ENCODE peak calls at places on chromosomes 16 and 17, in nine cellular contexts. C, M, L, X, T, O, Q, F and V are unnamed samples. For H3K4me1 and H3K27me3, the result is how much of the 10 kb centered on the place peaks cover.

GRCh38 chr16:53504161-53504663 is 1.2 kb upstream of the AKTIP start:
- DNase-seq in C (peak), M (peak), L (no peak), X (peak), T (no peak), O (peak), Q (peak), F (no peak), V (no peak)

GRCh38 chr17:27299384-27300049 is 5.6 kb downstream of the WSB1 start:
- DNase-seq in C (no peak), M (no peak), L (no peak), X (no peak), T (no peak), O (no peak), Q (no peak), F (no peak), V (no peak)

GRCh38 chr16:85522842-85523601 is 90.1 kb upstream of the GSE1 start:
- DNase-seq in C (peak), M (peak), L (no peak), X (peak), T (no peak), O (no peak), Q (no peak), F (no peak), V (no peak)

GRCh38 chr17:27320222-27320560 is 26.3 kb downstream of the WSB1 start:
- DNase-seq in C (no peak), M (no peak), L (no peak), X (no peak), T (no peak), O (no peak), Q (no peak), F (no peak), V (no peak)

GRCh38 chr17:751269-752001 is 629 bp downstream of the GEMIN4 start:
- DNase-seq in C (peak), M (peak), L (no peak), X (no peak), T (no peak), O (peak), Q (no peak), F (peak), V (no peak)

GRCh38 chr16:12157510-12158093 is 181.1 kb downstream of the SNX29 start:
- DNase-seq in C (no peak), M (no peak), L (no peak), X (no peak), T (no peak), O (no peak), Q (no peak), F (no peak), V (no peak)

GRCh38 chr17:51487947-51488346 is 227.6 kb downstream of the UTP18 start:
- DNase-seq in C (no peak), M (no peak), L (no peak), X (no peak), T (no peak), O (no peak), Q (no peak), F (no peak), V (no peak)

GRCh38 chr16:81889896-81890634 is 111.0 kb downstream of the PLCG2 start:
- DNase-seq in C (peak), M (peak), L (no peak), X (no peak), T (peak), O (no peak), Q (no peak), F (peak), V (no peak)

GRCh38 chr17:66970797-66971196 is 6.3 kb downstream of the CACNG4 start:
- DNase-seq in C (no peak), M (no peak), L (no peak), X (no peak), T (no peak), O (no peak), Q (no peak), F (no peak), V (no peak)

GRCh38 chr17:8430966-8431365 is 4.7 kb upstream of the NDEL1 start:
- DNase-seq in C (no peak), M (no peak), L (peak), X (peak), T (no peak), O (no peak), Q (peak), F (no peak), V (no peak)

GRCh38 chr16:20348365-20349185 is 3.9 kb downstream of the UMOD start:
- DNase-seq in C (no peak), M (peak), L (no peak), X (no peak), T (no peak), O (peak), Q (no peak), F (no peak), V (no peak)

GRCh38 chr17:2262146-2262587 is 41.4 kb downstream of the SMG6 start:
- DNase-seq in C (no peak), M (no peak), L (no peak), X (no peak), T (no peak), O (no peak), Q (no peak), F (no peak), V (no peak)

GRCh38 chr17:67608691-67609090 is 109.0 kb upstream of the NOL11 start:
- DNase-seq in C (no peak), M (no peak), L (no peak), X (no peak), T (no peak), O (no peak), Q (no peak), F (no peak), V (no peak)

GRCh38 chr17:42342242-42343008 is 45.8 kb downstream of the STAT3 start:
- DNase-seq in C (no peak), M (no peak), L (no peak), X (no peak), T (peak), O (no peak), Q (no peak), F (no peak), V (no peak)

GRCh38 chr17:72425133-72425795 is 304.4 kb downstream of the SOX9 start:
- DNase-seq in C (no peak), M (no peak), L (no peak), X (no peak), T (no peak), O (no peak), Q (no peak), F (no peak), V (no peak)

GRCh38 chr17:81395600-81396277 is 482 bp downstream of the BAHCC1 start:
- DNase-seq in C (no peak), M (no peak), L (no peak), X (no peak), T (no peak), O (no peak), Q (no peak), F (no peak), V (no peak)

GRCh38 chr17:3915642-3916012 is 638 bp downstream of the P2RX1 start:
- DNase-seq in C (no peak), M (no peak), L (no peak), X (no peak), T (no peak), O (no peak), Q (no peak), F (no peak), V (no peak)

GRCh38 chr17:2237521-2237921 is 66.1 kb downstream of the SMG6 start:
- DNase-seq in C (no peak), M (no peak), L (no peak), X (peak), T (no peak), O (no peak), Q (no peak), F (no peak), V (no peak)

GRCh38 chr17:44197980-44198720 is 1.5 kb downstream of the ATXN7L3 start:
- DNase-seq in C (peak), M (peak), L (no peak), X (no peak), T (peak), O (no peak), Q (peak), F (peak), V (no peak)

GRCh38 chr17:82283208-82283749 is 9.8 kb upstream of the CSNK1D start:
- DNase-seq in C (no peak), M (no peak), L (no peak), X (no peak), T (peak), O (no peak), Q (no peak), F (no peak), V (no peak)

GRCh38 chr17:68684860-68685493 is 83.8 kb upstream of the FAM20A start:
- DNase-seq in C (no peak), M (no peak), L (no peak), X (no peak), T (no peak), O (no peak), Q (no peak), F (no peak), V (no peak)

GRCh38 chr16:85048921-85049562 is 21.4 kb downstream of the KIAA0513 start:
- DNase-seq in C (no peak), M (no peak), L (no peak), X (no peak), T (no peak), O (no peak), Q (no peak), F (no peak), V (no peak)

GRCh38 chr17:14437176-14437575 is 136.3 kb downstream of the HS3ST3B1 start:
- DNase-seq in C (no peak), M (no peak), L (no peak), X (no peak), T (no peak), O (no peak), Q (no peak), F (no peak), V (no peak)

GRCh38 chr16:87435399-87436224 is 43.5 kb downstream of the MAP1LC3B start:
- DNase-seq in C (no peak), M (no peak), L (no peak), X (no peak), T (no peak), O (no peak), Q (peak), F (no peak), V (no peak)

GRCh38 chr17:58215685-58216084 is 3.4 kb downstream of the MKS1 start:
- DNase-seq in C (no peak), M (no peak), L (no peak), X (no peak), T (no peak), O (no peak), Q (no peak), F (no peak), V (no peak)

GRCh38 chr16:71794018-71794417 is 14.6 kb downstream of the AP1G1 start:
- DNase-seq in C (no peak), M (no peak), L (no peak), X (no peak), T (no peak), O (no peak), Q (no peak), F (no peak), V (no peak)

GRCh38 chr17:71402661-71403141 is 718.1 kb upstream of the SOX9 start:
- DNase-seq in C (no peak), M (no peak), L (no peak), X (no peak), T (no peak), O (no peak), Q (no peak), F (no peak), V (no peak)

GRCh38 chr17:36697907-36698526 is 96.6 kb downstream of the MRM1 start:
- DNase-seq in C (no peak), M (no peak), L (no peak), X (no peak), T (no peak), O (no peak), Q (no peak), F (no peak), V (no peak)

GRCh38 chr17:29445844-29446243 is 55.7 kb downstream of the TAOK1 start:
- DNase-seq in C (no peak), M (no peak), L (no peak), X (no peak), T (no peak), O (no peak), Q (no peak), F (no peak), V (no peak)

GRCh38 chr16:2420035-2420434 is 9.2 kb upstream of the CCNF start:
- DNase-seq in C (no peak), M (no peak), L (no peak), X (no peak), T (no peak), O (no peak), Q (no peak), F (no peak), V (no peak)

GRCh38 chr17:74204474-74204873 is 996 bp downstream of the RPL38 start:
- DNase-seq in C (no peak), M (no peak), L (no peak), X (no peak), T (no peak), O (no peak), Q (no peak), F (no peak), V (no peak)

GRCh38 chr16:4890026-4890425 is 42.7 kb downstream of the UBN1 start:
- DNase-seq in C (no peak), M (no peak), L (no peak), X (no peak), T (no peak), O (no peak), Q (no peak), F (no peak), V (no peak)

GRCh38 chr17:43998552-43998951 is 5.9 kb upstream of the NAGS start:
- DNase-seq in C (no peak), M (no peak), L (no peak), X (no peak), T (no peak), O (peak), Q (no peak), F (no peak), V (no peak)

DNA sequence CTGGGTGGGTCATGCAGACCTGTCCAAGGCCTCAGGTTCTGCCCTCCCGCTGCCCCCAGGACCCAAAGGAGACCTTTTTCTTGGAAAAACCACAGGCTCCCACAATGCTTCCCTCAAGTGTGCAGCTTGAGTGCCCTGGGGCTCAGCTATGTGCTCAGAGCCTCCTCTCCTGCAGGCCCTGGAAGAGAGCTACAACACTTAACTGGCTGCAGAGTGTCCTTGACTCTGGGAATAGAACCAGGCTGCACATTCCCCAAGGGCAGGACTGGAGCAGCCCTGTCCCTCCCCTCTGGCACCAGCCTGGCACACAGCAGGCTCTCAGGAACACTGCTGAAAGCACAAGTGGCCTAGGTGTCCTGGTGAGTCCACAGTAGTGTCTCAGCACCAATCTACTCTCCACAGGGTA is 4.8 kb upstream of the SREBF1 start:
- DNase-seq in C (no peak), M (no peak), L (no peak), X (peak), T (no peak), O (peak), Q (no peak), F (no peak), V (peak)
- H3K27ac ChIP-seq in C (peak), M (peak), L (peak), X (peak), T (peak), O (peak), Q (peak), F (no peak), V (peak)

DNA sequence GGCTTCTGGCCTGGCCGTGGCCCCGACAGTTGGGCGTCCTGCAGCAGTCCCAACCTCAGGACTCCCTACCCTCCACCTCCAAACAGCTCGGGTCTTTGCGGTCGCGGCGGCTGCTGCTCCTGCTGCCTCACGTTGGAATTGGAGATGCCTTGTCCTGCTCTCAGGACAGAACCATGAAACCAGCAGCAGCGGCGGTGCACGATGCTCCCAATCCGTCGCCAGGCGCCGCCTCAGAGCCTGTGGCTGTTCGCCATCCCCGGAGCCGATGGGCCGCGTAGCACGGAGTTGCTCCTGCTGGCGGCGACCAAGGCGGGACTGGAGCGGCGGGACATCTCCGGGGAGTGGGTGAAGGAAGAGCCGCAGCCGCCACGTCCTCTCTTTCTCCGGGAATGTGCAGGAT is 1965.9 kb downstream of the TP53TG3F start:
- DNase-seq in C (no peak), M (no peak), L (no peak), X (no peak), T (no peak), O (no peak), Q (no peak), F (no peak), V (no peak)
- H3K4me1 ChIP-seq in C (under half), M (under half), L (under half), X (under half), T (under half), O (under half), Q (under half), F (under half), V (under half)

DNA sequence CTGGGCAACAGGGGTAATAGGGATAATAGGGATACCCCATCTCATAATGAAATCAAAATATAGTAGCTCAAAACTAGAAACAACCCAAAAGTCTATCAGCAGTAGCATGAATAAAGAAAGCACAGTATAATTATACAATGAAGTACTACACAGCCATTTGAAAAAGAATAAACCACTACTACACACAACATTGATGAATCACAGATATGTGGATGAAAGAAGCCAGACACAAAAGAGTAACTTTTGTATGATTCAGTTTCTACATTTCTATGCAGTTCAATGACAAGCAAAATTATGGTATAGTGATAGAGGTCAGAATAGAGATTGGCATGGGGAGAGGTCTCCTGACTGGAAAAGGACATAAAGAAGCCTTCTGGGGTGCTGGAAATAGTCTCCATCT is 2.8 kb upstream of the HOXB13 start:
- DNase-seq in C (no peak), M (no peak), L (no peak), X (no peak), T (no peak), O (no peak), Q (no peak), F (no peak), V (no peak)
- H3K27me3 ChIP-seq in C (half or more), M (under half), L (half or more), X (under half), T (under half), O (half or more), Q (under half), F (half or more), V (half or more)

DNA sequence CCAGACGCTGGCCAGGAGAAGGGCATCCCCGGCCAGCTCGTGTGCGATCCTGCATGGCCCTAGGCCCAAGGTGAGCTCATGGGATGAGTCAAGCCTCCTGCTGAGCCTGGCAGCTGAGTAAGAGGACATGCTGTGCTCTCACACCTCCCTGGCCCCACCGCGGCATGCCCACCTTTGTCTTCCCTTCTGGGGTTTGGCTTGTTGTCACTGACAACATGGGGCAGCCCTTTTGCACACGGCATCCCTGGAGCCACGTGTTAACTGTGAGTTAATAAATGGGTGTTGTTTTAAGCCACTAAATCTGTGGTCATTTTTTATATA is 8.9 kb upstream of the TNS4 start:
- DNase-seq in C (no peak), M (no peak), L (peak), X (peak), T (no peak), O (no peak), Q (peak), F (no peak), V (peak)
- H3K27ac ChIP-seq in C (no peak), M (no peak), L (peak), X (no peak), T (no peak), O (no peak), Q (no peak), F (no peak), V (no peak)

DNA sequence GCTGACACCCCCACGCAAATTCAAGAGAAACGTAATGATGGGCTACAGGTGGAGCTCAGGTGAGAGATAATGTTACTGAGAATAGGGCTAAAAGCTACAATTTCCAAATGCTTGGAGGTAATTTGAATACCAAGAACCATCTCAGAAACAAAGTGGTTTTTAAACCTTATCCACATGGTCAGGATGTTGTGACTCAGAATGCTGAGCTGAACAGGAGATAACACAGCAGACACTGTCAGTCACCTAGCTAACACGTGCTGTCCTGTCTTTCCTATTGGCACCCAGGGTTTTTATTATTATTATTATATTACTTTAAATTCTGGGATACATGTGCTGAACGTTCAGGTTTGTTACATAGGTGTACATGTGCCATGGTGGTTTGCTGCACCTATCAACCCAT is 233.0 kb upstream of the MAF start:
- DNase-seq in C (no peak), M (no peak), L (no peak), X (no peak), T (no peak), O (no peak), Q (no peak), F (no peak), V (no peak)
- H3K4me1 ChIP-seq in C (under half), M (under half), L (under half), X (under half), T (under half), O (under half), Q (under half), F (under half), V (under half)

GRCh38 chr16:66834746-66835145 is 4.0 kb upstream of the NAE1 start:
- DNase-seq in C (no peak), M (no peak), L (no peak), X (no peak), T (no peak), O (no peak), Q (no peak), F (no peak), V (no peak)
- H3K27me3 ChIP-seq in C (under half), M (under half), L (under half), X (under half), T (under half), O (under half), Q (under half), F (under half), V (under half)

DNA sequence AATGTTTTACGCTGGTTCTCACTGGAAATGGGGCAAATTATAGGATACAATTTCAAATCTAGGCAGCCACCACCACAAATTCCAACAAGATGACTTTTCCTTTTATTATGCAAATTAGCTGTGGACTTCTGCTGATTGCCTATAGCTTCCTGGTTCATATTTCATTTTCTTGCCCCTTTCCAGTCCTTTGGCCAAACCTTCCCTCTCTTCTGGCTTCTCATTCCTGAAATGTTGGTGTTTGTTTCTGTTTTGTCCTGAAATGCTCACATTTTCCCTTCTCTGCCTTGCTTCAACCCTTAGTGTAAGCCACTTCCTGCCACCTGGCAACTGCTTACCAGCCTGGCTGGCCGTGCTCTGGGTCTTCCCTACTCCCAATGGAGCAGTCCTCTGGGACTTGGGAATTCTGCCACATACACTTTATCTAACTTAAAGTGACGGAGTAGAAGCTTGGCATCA is 14.0 kb downstream of the PRSS54 start:
- DNase-seq in C (no peak), M (no peak), L (no peak), X (no peak), T (no peak), O (no peak), Q (no peak), F (no peak), V (no peak)
- H3K27ac ChIP-seq in C (no peak), M (no peak), L (no peak), X (no peak), T (no peak), O (no peak), Q (no peak), F (no peak), V (no peak)

GRCh38 chr17:50210249-50211225 is 9.1 kb upstream of the COL1A1 start:
- DNase-seq in C (peak), M (peak), L (peak), X (peak), T (no peak), O (no peak), Q (peak), F (no peak), V (peak)
- H3K4me1 ChIP-seq in C (half or more), M (under half), L (half or more), X (half or more), T (under half), O (under half), Q (under half), F (under half), V (under half)